ENCODE peak calls at places on chromosomes 6 and 20, in six cellular contexts. M is A549, E is stomach, R is suprapubic skin, O is ovary, X is tibial nerve. H is an unnamed sample.

GRCh38 chr20:52076164-52076563 is 115.4 kb downstream of the ZFP64 start:
- DNase-seq in M (no peak), E (no peak), R (no peak), O (no peak), X (no peak), H (no peak)

GRCh38 chr20:3318226-3318884 is 79.4 kb upstream of the SLC4A11 start:
- DNase-seq in M (no peak), E (no peak), R (no peak), O (no peak), X (no peak), H (no peak)

GRCh38 chr6:116370328-116370716 is 425 bp upstream of the DSE start:
- DNase-seq in M (peak; percentile 41), E (no peak), R (no peak), O (no peak), X (no peak), H (no peak)

GRCh38 chr20:53322651-53323050 is 271.0 kb downstream of the ZNF217 start:
- DNase-seq in M (no peak), E (no peak), R (no peak), O (no peak), X (no peak), H (no peak)

GRCh38 chr6:133895573-133896343 is 6.8 kb downstream of the TCF21 start:
- DNase-seq in M (no peak), E (no peak), R (no peak), O (peak; percentile 66), X (no peak), H (peak; percentile 73)

GRCh38 chr6:75906871-75907270 is 157.8 kb downstream of the MYO6 start:
- DNase-seq in M (no peak), E (no peak), R (no peak), O (no peak), X (no peak), H (no peak)

GRCh38 chr20:31691646-31692275 is 30.9 kb downstream of the BCL2L1 start:
- DNase-seq in M (no peak), E (no peak), R (no peak), O (no peak), X (no peak), H (no peak)

GRCh38 chr6:53943410-53943809 is 148.6 kb downstream of the LRRC1 start:
- DNase-seq in M (no peak), E (no peak), R (no peak), O (peak; percentile 40), X (no peak), H (no peak)

GRCh38 chr6:431504-431903 is 40.0 kb downstream of the IRF4 start:
- DNase-seq in M (no peak), E (no peak), R (no peak), O (no peak), X (no peak), H (no peak)

GRCh38 chr6:32972353-32973143 is 4.2 kb downstream of the BRD2 start:
- DNase-seq in M (no peak), E (no peak), R (peak; percentile 76), O (peak; percentile 69), X (no peak), H (peak; percentile 78)

GRCh38 chr6:18330548-18331066 is 56.5 kb upstream of the RNF144B start:
- DNase-seq in M (no peak), E (no peak), R (no peak), O (no peak), X (no peak), H (no peak)

GRCh38 chr6:113556775-113557174 is 300.4 kb upstream of the MARCKS start:
- DNase-seq in M (no peak), E (no peak), R (no peak), O (no peak), X (no peak), H (no peak)

GRCh38 chr6:56359201-56359899 is 112.0 kb upstream of the COL21A1 start:
- DNase-seq in M (peak; percentile 68), E (peak; percentile 70), R (peak; percentile 80), O (peak; percentile 70), X (peak; percentile 89), H (peak; percentile 84)

GRCh38 chr6:56685102-56685733 is 42.5 kb upstream of the DST start:
- DNase-seq in M (no peak), E (no peak), R (no peak), O (no peak), X (no peak), H (no peak)

GRCh38 chr6:92577077-92577719 is 842.2 kb downstream of the EPHA7 start:
- DNase-seq in M (no peak), E (no peak), R (no peak), O (no peak), X (no peak), H (no peak)

GRCh38 chr20:57473246-57474042 is 51.5 kb downstream of the CTCFL start:
- DNase-seq in M (no peak), E (no peak), R (peak; percentile 56), O (no peak), X (no peak), H (peak; percentile 80)

GRCh38 chr6:39496951-39497350 is 174.4 kb upstream of the KCNK16 start:
- DNase-seq in M (no peak), E (peak; percentile 26), R (no peak), O (peak; percentile 71), X (peak; percentile 38), H (peak; percentile 86)

GRCh38 chr6:45420083-45420908 is 42.6 kb upstream of the SUPT3H start:
- DNase-seq in M (no peak), E (no peak), R (no peak), O (peak; percentile 18), X (no peak), H (peak; percentile 62)

GRCh38 chr6:26243742-26244141 is 121.3 kb upstream of the BTN3A2 start:
- DNase-seq in M (no peak), E (no peak), R (no peak), O (no peak), X (no peak), H (no peak)

GRCh38 chr6:152110878-152111820 is 303.7 kb downstream of the ESR1 start:
- DNase-seq in M (no peak), E (no peak), R (no peak), O (no peak), X (peak; percentile 31), H (no peak)

GRCh38 chr20:32538526-32538918 is 46.6 kb downstream of the NOL4L start:
- DNase-seq in M (no peak), E (no peak), R (no peak), O (no peak), X (no peak), H (no peak)

GRCh38 chr20:36149469-36149868 is 5.1 kb upstream of the EPB41L1 start:
- DNase-seq in M (no peak), E (peak; percentile 63), R (no peak), O (no peak), X (no peak), H (no peak)

GRCh38 chr20:10783660-10784336 is 110.0 kb upstream of the JAG1 start:
- DNase-seq in M (no peak), E (no peak), R (no peak), O (no peak), X (no peak), H (no peak)

GRCh38 chr6:21665101-21665435 is 71.5 kb downstream of the SOX4 start:
- DNase-seq in M (no peak), E (no peak), R (no peak), O (no peak), X (no peak), H (no peak)

GRCh38 chr6:113856011-113856551 is 1.1 kb upstream of the MARCKS start:
- DNase-seq in M (peak; percentile 38), E (peak; percentile 29), R (no peak), O (peak; percentile 31), X (peak; percentile 30), H (no peak)

GRCh38 chr20:43389839-43390626 is 67.7 kb upstream of the SRSF6 start:
- DNase-seq in M (no peak), E (no peak), R (no peak), O (no peak), X (no peak), H (no peak)

GRCh38 chr6:4113623-4114022 is 21.8 kb downstream of the ECI2 start:
- DNase-seq in M (no peak), E (no peak), R (no peak), O (no peak), X (no peak), H (no peak)

GRCh38 chr20:50335105-50335504 is 144.5 kb downstream of the CEBPB start:
- DNase-seq in M (peak; percentile 77), E (no peak), R (no peak), O (no peak), X (no peak), H (peak; percentile 56)

GRCh38 chr20:4299773-4300172 is 284.4 kb upstream of the RNF24 start:
- DNase-seq in M (no peak), E (no peak), R (no peak), O (no peak), X (no peak), H (no peak)

GRCh38 chr6:29510202-29510601 is 22.4 kb upstream of the MAS1L start:
- DNase-seq in M (no peak), E (no peak), R (no peak), O (no peak), X (no peak), H (no peak)

DNA sequence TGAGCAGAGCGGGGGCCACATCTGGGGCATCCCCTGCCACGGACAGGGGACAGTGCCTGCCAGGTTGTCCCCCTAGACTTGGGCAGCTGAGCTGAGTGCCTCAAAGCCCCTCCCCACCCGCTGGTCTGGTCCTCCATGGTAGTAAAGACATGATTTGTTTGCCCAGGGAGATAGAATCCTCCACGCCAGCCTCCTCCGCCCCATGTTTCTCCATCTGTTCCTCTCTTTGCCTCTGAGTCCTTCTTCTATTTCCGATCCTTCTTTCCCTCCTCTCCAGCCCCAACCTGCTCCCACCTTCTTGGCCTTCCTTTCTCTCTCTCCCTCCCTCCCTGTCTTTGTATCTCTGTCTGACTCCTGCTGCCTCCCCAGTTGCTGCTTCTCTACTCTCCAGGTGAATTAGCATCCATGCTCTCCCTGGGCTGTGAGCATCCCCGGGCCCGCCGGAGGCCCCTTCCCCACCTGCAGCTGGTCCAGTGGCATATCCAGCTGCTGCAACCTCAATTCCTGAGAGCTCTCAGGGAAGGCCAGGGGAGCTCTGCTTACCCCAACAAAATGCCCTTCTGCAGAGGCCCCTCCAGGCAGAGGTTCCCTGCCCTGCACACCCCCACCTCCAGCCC is 45.8 kb downstream of the CPNE5 start:
- DNase-seq in M (no peak), E (no peak), R (no peak), O (no peak), X (no peak), H (no peak)
- H3K4me3 ChIP-seq in M (no peak overlapping the region), E (no peak overlapping the region), R (no peak overlapping the region), O (no peak overlapping the region), X (no peak overlapping the region), H (no peak overlapping the region)

DNA sequence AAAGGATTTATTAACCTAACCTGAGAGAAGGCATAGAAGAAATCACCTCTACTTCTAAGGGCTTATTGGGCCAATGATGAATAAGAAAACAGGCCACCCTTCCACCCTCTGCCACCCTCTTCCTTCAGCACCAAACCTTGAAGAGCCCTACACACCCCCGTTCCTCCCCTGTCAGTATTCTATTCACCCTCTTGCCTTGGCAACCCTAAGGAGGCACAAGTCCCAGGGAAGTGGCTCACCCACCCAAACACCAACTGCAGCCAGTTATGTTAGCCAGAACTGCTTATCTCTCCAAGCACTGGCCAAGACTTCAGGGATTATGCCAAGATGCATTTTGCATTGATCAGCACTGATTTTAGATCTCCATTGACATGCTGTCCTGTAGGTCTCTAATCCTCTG is 15.9 kb downstream of the CNKSR3 start:
- DNase-seq in M (no peak), E (no peak), R (no peak), O (no peak), X (no peak), H (no peak)
- TF ChIP-seq CTCF in M (no peak), E (no peak), R (no peak), O (no peak), X (no peak), H (no peak)

GRCh38 chr6:30707281-30707850 is 9.7 kb downstream of the MDC1 start:
- DNase-seq in M (peak; percentile 47), E (no peak), R (no peak), O (no peak), X (no peak), H (no peak)
- TF ChIP-seq EP300 in M (no peak), E (no peak), R (no peak), O (no peak), X (no peak), H (no peak)

GRCh38 chr6:168383062-168383854 is 57.7 kb upstream of the SMOC2 start:
- DNase-seq in M (no peak), E (no peak), R (no peak), O (peak; percentile 6), X (no peak), H (no peak)
- H3K4me3 ChIP-seq in M (no peak overlapping the region), E (no peak overlapping the region), R (no peak overlapping the region), O (no peak overlapping the region), X (no peak overlapping the region), H (no peak overlapping the region)